ENCODE peak calls at places on chromosome 10, in nine cellular contexts. U is fibroblast of lung, Y is neuronal stem cell, H is aorta, P is body of pancreas, E is mammary epithelial cell, C is Panc1, Z is gastrocnemius medialis, O is thyroid gland. T is an unnamed sample.
A peak's percentile ranks its signal among the peaks of the same experiment; 100 is the strongest.

GRCh38 chr10:60872451-60872850 is 71.5 kb downstream of the RHOBTB1 start:
- DNase-seq in U (no peak), Y (no peak), H (no peak), P (no peak), E (no peak), C (no peak), Z (peak; percentile 77), O (no peak), T (no peak)

GRCh38 chr10:94194256-94194655 is 168.5 kb downstream of the NOC3L start:
- DNase-seq in U (peak; percentile 83), Y (no peak), H (no peak), P (no peak), E (peak; percentile 80), C (no peak), Z (no peak), O (no peak), T (no peak)

GRCh38 chr10:86538547-86538946 is 17.0 kb upstream of the WAPL start:
- DNase-seq in U (no peak), Y (no peak), H (peak; percentile 61), P (no peak), E (no peak), C (no peak), Z (no peak), O (no peak), T (no peak)

GRCh38 chr10:111123883-111124282 is 47.1 kb downstream of the ADRA2A start:
- DNase-seq in U (no peak), Y (no peak), H (no peak), P (no peak), E (no peak), C (no peak), Z (no peak), O (no peak), T (no peak)

GRCh38 chr10:60907972-60908371 is 36.0 kb downstream of the RHOBTB1 start:
- DNase-seq in U (no peak), Y (no peak), H (no peak), P (no peak), E (no peak), C (no peak), Z (no peak), O (no peak), T (no peak)

GRCh38 chr10:927131-927530 is 4.4 kb downstream of the LARP4B start:
- DNase-seq in U (no peak), Y (no peak), H (no peak), P (no peak), E (no peak), C (no peak), Z (no peak), O (no peak), T (no peak)

GRCh38 chr10:79274279-79275104 is 72.8 kb upstream of the PPIF start:
- DNase-seq in U (peak; percentile 72), Y (no peak), H (peak; percentile 88), P (peak; percentile 74), E (peak; percentile 30), C (no peak), Z (peak; percentile 90), O (peak; percentile 80), T (no peak)

GRCh38 chr10:116891208-116891607 is 41.9 kb downstream of the ENO4 start:
- DNase-seq in U (peak; percentile 87), Y (no peak), H (peak; percentile 61), P (no peak), E (peak; percentile 80), C (no peak), Z (no peak), O (no peak), T (peak; percentile 22)

GRCh38 chr10:116385994-116386809 is 41.4 kb upstream of the PNLIPRP3 start:
- DNase-seq in U (peak; percentile 23), Y (peak; percentile 36), H (no peak), P (no peak), E (peak; percentile 33), C (peak; percentile 27), Z (no peak), O (no peak), T (no peak)

GRCh38 chr10:34908472-34908871 is 93.4 kb upstream of the PARD3 start:
- DNase-seq in U (peak; percentile 76), Y (no peak), H (no peak), P (no peak), E (peak; percentile 43), C (no peak), Z (no peak), O (no peak), T (no peak)

GRCh38 chr10:9824546-9825164 is 1193.0 kb upstream of the CELF2 start:
- DNase-seq in U (no peak), Y (no peak), H (no peak), P (peak; percentile 62), E (no peak), C (no peak), Z (no peak), O (no peak), T (no peak)

DNA sequence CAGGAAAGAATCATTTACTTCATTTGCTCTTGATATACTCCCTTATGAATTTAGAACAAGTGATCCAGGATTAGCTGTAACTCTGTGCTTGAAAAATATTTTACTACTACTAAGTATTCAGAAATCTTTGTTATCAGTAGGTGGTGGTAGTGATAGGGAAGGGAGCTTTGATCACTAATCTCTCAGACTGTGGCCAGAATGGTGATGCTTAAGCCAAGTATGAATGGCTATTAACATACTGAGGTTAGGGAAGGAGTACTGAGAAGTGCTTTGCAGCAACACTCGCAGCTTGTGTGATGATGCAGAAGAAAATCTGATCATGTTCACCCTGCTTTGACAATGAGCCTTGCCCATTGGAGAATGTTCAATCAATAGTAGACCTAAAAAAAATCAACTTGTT is 29.3 kb downstream of the AP3M1 start:
- DNase-seq in U (peak; percentile 65), Y (no peak), H (no peak), P (no peak), E (no peak), C (no peak), Z (no peak), O (no peak), T (no peak)
- H3K36me3 ChIP-seq in U (peaks cover 22% of the 10 kb centered on the region), Y (peaks cover 100% of the 10 kb centered on the region), H (peaks cover 12% of the 10 kb centered on the region), P (peaks cover 4% of the 10 kb centered on the region), E (peaks cover 36% of the 10 kb centered on the region), C (peaks cover 68% of the 10 kb centered on the region), Z (no peaks in the 10 kb centered on the region), O (peaks cover 30% of the 10 kb centered on the region), T (no peaks in the 10 kb centered on the region)

DNA sequence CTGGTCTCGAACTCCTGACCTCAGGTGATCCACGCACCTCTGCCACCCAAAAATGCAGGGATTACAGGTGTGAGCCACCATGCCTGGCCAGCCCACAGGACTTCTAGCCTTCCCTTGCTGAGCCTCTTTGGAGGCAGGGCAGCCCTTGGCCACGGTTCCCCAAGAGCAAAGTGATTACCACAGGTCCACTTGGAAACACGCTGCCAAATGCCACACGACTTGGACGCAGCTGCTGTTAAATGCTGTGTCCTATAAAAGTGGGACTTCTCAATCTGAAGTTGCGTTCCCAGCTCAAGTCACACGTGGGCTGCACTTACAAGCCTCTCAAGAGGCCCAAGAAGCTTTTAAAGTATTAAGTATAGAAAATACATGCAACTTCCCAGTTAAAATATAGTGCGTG is 30.1 kb downstream of the CTBP2 start:
- DNase-seq in U (no peak), Y (no peak), H (no peak), P (peak; percentile 15), E (no peak), C (no peak), Z (no peak), O (no peak), T (peak; percentile 22)
- H3K36me3 ChIP-seq in U (peaks cover 12% of the 10 kb centered on the region), Y (peaks cover 78% of the 10 kb centered on the region), H (peaks cover 3% of the 10 kb centered on the region), P (no peaks in the 10 kb centered on the region), E (peaks cover 4% of the 10 kb centered on the region), C (no peaks in the 10 kb centered on the region), Z (no peaks in the 10 kb centered on the region), O (no peaks in the 10 kb centered on the region), T (no peaks in the 10 kb centered on the region)

GRCh38 chr10:102654969-102655368 is 10.7 kb downstream of the TRIM8 start:
- DNase-seq in U (no peak), Y (no peak), H (no peak), P (no peak), E (no peak), C (no peak), Z (no peak), O (no peak), T (no peak)
- H3K36me3 ChIP-seq in U (peaks cover 24% of the 10 kb centered on the region), Y (peaks cover 90% of the 10 kb centered on the region), H (peaks cover 11% of the 10 kb centered on the region), P (no peaks in the 10 kb centered on the region), E (peaks cover 27% of the 10 kb centered on the region), C (peaks cover 7% of the 10 kb centered on the region), Z (no peaks in the 10 kb centered on the region), O (peaks cover 35% of the 10 kb centered on the region), T (no peaks in the 10 kb centered on the region)

GRCh38 chr10:70360215-70360614 is 22.2 kb downstream of the LRRC20 start:
- DNase-seq in U (no peak), Y (no peak), H (no peak), P (no peak), E (no peak), C (no peak), Z (no peak), O (no peak), T (no peak)
- H3K36me3 ChIP-seq in U (no peaks in the 10 kb centered on the region), Y (no peaks in the 10 kb centered on the region), H (no peaks in the 10 kb centered on the region), P (no peaks in the 10 kb centered on the region), E (no peaks in the 10 kb centered on the region), C (no peaks in the 10 kb centered on the region), Z (no peaks in the 10 kb centered on the region), O (no peaks in the 10 kb centered on the region), T (no peaks in the 10 kb centered on the region)

DNA sequence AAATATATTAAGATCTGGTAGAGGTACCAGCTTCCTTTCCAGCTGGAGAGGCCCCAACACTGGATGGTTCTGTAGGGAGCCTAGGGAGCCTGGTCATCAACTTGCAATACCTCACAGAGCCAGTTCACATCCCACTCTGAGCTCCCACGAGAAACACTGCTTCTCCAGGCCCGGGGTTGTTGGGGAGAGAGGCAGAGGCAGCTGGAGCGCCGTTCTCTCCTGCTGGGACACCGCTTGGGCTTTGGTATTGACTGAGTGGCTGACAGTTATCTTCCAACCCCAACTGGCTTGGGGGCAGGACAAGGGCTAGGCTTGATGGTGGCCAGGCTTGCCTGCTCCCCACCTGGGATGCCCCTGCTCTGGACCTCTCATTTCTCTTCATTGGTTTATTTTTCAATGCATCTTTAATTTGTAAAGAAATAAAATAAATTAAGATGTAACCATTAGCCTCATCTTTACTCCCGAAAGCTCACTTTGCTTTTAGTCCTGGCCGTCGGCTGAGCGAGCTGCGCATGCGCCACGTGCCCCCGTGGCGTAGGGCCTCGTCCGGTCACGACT is 10.0 kb upstream of the CHCHD1 start:
- DNase-seq in U (no peak), Y (no peak), H (peak; percentile 94), P (peak; percentile 88), E (no peak), C (no peak), Z (no peak), O (peak; percentile 90), T (peak; percentile 94)
- H3K36me3 ChIP-seq in U (peaks cover 27% of the 10 kb centered on the region), Y (peaks cover 85% of the 10 kb centered on the region), H (peaks cover 8% of the 10 kb centered on the region), P (peaks cover 9% of the 10 kb centered on the region), E (peaks cover 19% of the 10 kb centered on the region), C (peaks cover 33% of the 10 kb centered on the region), Z (no peaks in the 10 kb centered on the region), O (peaks cover 54% of the 10 kb centered on the region), T (no peaks in the 10 kb centered on the region)

GRCh38 chr10:119849031-119849789 is 23.4 kb downstream of the MCMBP start:
- DNase-seq in U (peak; percentile 91), Y (no peak), H (no peak), P (no peak), E (no peak), C (no peak), Z (no peak), O (no peak), T (no peak)
- H3K36me3 ChIP-seq in U (peaks cover 14% of the 10 kb centered on the region), Y (peaks cover 97% of the 10 kb centered on the region), H (peaks cover 6% of the 10 kb centered on the region), P (no peaks in the 10 kb centered on the region), E (peaks cover 48% of the 10 kb centered on the region), C (peaks cover 56% of the 10 kb centered on the region), Z (no peaks in the 10 kb centered on the region), O (peaks cover 48% of the 10 kb centered on the region), T (no peaks in the 10 kb centered on the region)

GRCh38 chr10:72337722-72338121 is 17.0 kb downstream of the DNAJB12 start:
- DNase-seq in U (no peak), Y (no peak), H (no peak), P (no peak), E (no peak), C (no peak), Z (no peak), O (no peak), T (no peak)
- H3K36me3 ChIP-seq in U (peaks cover 27% of the 10 kb centered on the region), Y (peaks cover 83% of the 10 kb centered on the region), H (peaks cover 2% of the 10 kb centered on the region), P (no peaks in the 10 kb centered on the region), E (peaks cover 12% of the 10 kb centered on the region), C (peaks cover 5% of the 10 kb centered on the region), Z (no peaks in the 10 kb centered on the region), O (peaks cover 52% of the 10 kb centered on the region), T (no peaks in the 10 kb centered on the region)

T was measured in ovary.